ENCODE peak calls at places on chromosome 22, in seven cellular contexts. One of them, this sample, is unnamed.

GRCh38 chr22:38874529-38875222 is 2.7 kb upstream of the CBX6 start:
- DNase-seq in tibial nerve: no peak
- DNase-seq in HAP-1: no peak
- DNase-seq in WERI-Rb-1: no peak
- DNase-seq in A549: no peak
- DNase-seq in body of pancreas: no peak
- DNase-seq in CD4-positive, CD25-positive, alpha-beta regulatory T cell: no peak
- DNase-seq in this sample: no peak

GRCh38 chr22:25892678-25893077 is 150.7 kb downstream of the MYO18B start:
- DNase-seq in WERI-Rb-1: no peak
- DNase-seq in HAP-1: no peak
- DNase-seq in tibial nerve: no peak
- DNase-seq in A549: no peak
- DNase-seq in CD4-positive, CD25-positive, alpha-beta regulatory T cell: no peak
- DNase-seq in body of pancreas: no peak
- DNase-seq in this sample: no peak

GRCh38 chr22:31496735-31497146 is 405 bp downstream of the SFI1 start:
- DNase-seq in WERI-Rb-1: no peak
- DNase-seq in tibial nerve: no peak
- DNase-seq in body of pancreas: no peak
- DNase-seq in A549: no peak
- DNase-seq in CD4-positive, CD25-positive, alpha-beta regulatory T cell: peak; percentile 43
- DNase-seq in HAP-1: no peak
- DNase-seq in this sample: peak; percentile 26

GRCh38 chr22:24304067-24304675 is 33.5 kb downstream of the SPECC1L start:
- DNase-seq in body of pancreas: no peak
- DNase-seq in HAP-1: no peak
- DNase-seq in A549: no peak
- DNase-seq in CD4-positive, CD25-positive, alpha-beta regulatory T cell: no peak
- DNase-seq in WERI-Rb-1: no peak
- DNase-seq in tibial nerve: no peak
- DNase-seq in this sample: no peak

GRCh38 chr22:35638408-35638807 is 9.8 kb upstream of the APOL6 start:
- DNase-seq in HAP-1: no peak
- DNase-seq in CD4-positive, CD25-positive, alpha-beta regulatory T cell: no peak
- DNase-seq in tibial nerve: peak; percentile 72
- DNase-seq in A549: no peak
- DNase-seq in WERI-Rb-1: no peak
- DNase-seq in body of pancreas: peak; percentile 25
- DNase-seq in this sample: no peak

GRCh38 chr22:31753005-31753633 is 700 bp upstream of the DEPDC5 start:
- DNase-seq in WERI-Rb-1: peak; percentile 83
- DNase-seq in HAP-1: peak; percentile 65
- DNase-seq in CD4-positive, CD25-positive, alpha-beta regulatory T cell: no peak
- DNase-seq in body of pancreas: peak; percentile 23
- DNase-seq in tibial nerve: peak; percentile 9
- DNase-seq in A549: peak; percentile 5
- DNase-seq in this sample: no peak

GRCh38 chr22:42910221-42910942 is 53.3 kb upstream of the ARFGAP3 start:
- DNase-seq in body of pancreas: no peak
- DNase-seq in HAP-1: no peak
- DNase-seq in WERI-Rb-1: no peak
- DNase-seq in CD4-positive, CD25-positive, alpha-beta regulatory T cell: no peak
- DNase-seq in tibial nerve: no peak
- DNase-seq in A549: no peak
- DNase-seq in this sample: no peak

GRCh38 chr22:22748297-22748743 is 103.9 kb downstream of the GGTLC2 start:
- DNase-seq in CD4-positive, CD25-positive, alpha-beta regulatory T cell: no peak
- DNase-seq in body of pancreas: peak; percentile 58
- DNase-seq in WERI-Rb-1: peak; percentile 48
- DNase-seq in HAP-1: peak; percentile 15
- DNase-seq in tibial nerve: peak; percentile 75
- DNase-seq in A549: peak; percentile 51
- DNase-seq in this sample: no peak

GRCh38 chr22:28620244-28620922 is 59.3 kb downstream of the TTC28 start:
- DNase-seq in tibial nerve: no peak
- DNase-seq in HAP-1: no peak
- DNase-seq in A549: no peak
- DNase-seq in WERI-Rb-1: no peak
- DNase-seq in body of pancreas: no peak
- DNase-seq in CD4-positive, CD25-positive, alpha-beta regulatory T cell: no peak
- DNase-seq in this sample: no peak

GRCh38 chr22:20494978-20495860 is at the start of gene KLHL22:
- DNase-seq in tibial nerve: peak; percentile 24
- DNase-seq in HAP-1: peak; percentile 17
- DNase-seq in A549: no peak
- DNase-seq in body of pancreas: peak; percentile 46
- DNase-seq in WERI-Rb-1: peak; percentile 13
- DNase-seq in CD4-positive, CD25-positive, alpha-beta regulatory T cell: no peak
- DNase-seq in this sample: peak; percentile 13

GRCh38 chr22:50314455-50315288 is 7.2 kb upstream of the PLXNB2 start:
- DNase-seq in A549: no peak
- DNase-seq in tibial nerve: no peak
- DNase-seq in WERI-Rb-1: no peak
- DNase-seq in body of pancreas: no peak
- DNase-seq in CD4-positive, CD25-positive, alpha-beta regulatory T cell: peak; percentile 34
- DNase-seq in HAP-1: no peak
- DNase-seq in this sample: peak; percentile 32

GRCh38 chr22:39244073-39244495 is 698 bp downstream of the PDGFB start:
- DNase-seq in CD4-positive, CD25-positive, alpha-beta regulatory T cell: no peak
- DNase-seq in HAP-1: no peak
- DNase-seq in A549: peak; percentile 23
- DNase-seq in WERI-Rb-1: no peak
- DNase-seq in body of pancreas: peak; percentile 40
- DNase-seq in tibial nerve: no peak
- DNase-seq in this sample: no peak

GRCh38 chr22:35756722-35757121 is 39.0 kb downstream of the APOL5 start:
- DNase-seq in tibial nerve: no peak
- DNase-seq in WERI-Rb-1: no peak
- DNase-seq in A549: no peak
- DNase-seq in CD4-positive, CD25-positive, alpha-beta regulatory T cell: no peak
- DNase-seq in body of pancreas: no peak
- DNase-seq in HAP-1: no peak
- DNase-seq in this sample: no peak

GRCh38 chr22:26485013-26485412 is 1.3 kb downstream of the SRRD start:
- DNase-seq in CD4-positive, CD25-positive, alpha-beta regulatory T cell: no peak
- DNase-seq in HAP-1: no peak
- DNase-seq in WERI-Rb-1: no peak
- DNase-seq in tibial nerve: no peak
- DNase-seq in A549: no peak
- DNase-seq in body of pancreas: no peak
- DNase-seq in this sample: no peak

GRCh38 chr22:30253205-30253852 is 6.8 kb upstream of the LIF start:
- DNase-seq in WERI-Rb-1: peak; percentile 26
- DNase-seq in HAP-1: no peak
- DNase-seq in tibial nerve: peak; percentile 52
- DNase-seq in A549: peak; percentile 93
- DNase-seq in CD4-positive, CD25-positive, alpha-beta regulatory T cell: no peak
- DNase-seq in body of pancreas: peak; percentile 60
- DNase-seq in this sample: no peak

GRCh38 chr22:39089928-39090327 is 7.1 kb upstream of the APOBEC3H start:
- DNase-seq in WERI-Rb-1: no peak
- DNase-seq in A549: no peak
- DNase-seq in HAP-1: no peak
- DNase-seq in CD4-positive, CD25-positive, alpha-beta regulatory T cell: no peak
- DNase-seq in tibial nerve: no peak
- DNase-seq in body of pancreas: no peak
- DNase-seq in this sample: no peak

GRCh38 chr22:28425211-28425610 is 254.4 kb downstream of the TTC28 start:
- DNase-seq in WERI-Rb-1: no peak
- DNase-seq in HAP-1: no peak
- DNase-seq in A549: peak; percentile 25
- DNase-seq in body of pancreas: no peak
- DNase-seq in tibial nerve: no peak
- DNase-seq in CD4-positive, CD25-positive, alpha-beta regulatory T cell: no peak
- DNase-seq in this sample: no peak

GRCh38 chr22:18023509-18024275 is 669 bp downstream of the MICAL3 start:
- DNase-seq in A549: peak; percentile 83
- DNase-seq in HAP-1: peak; percentile 84
- DNase-seq in CD4-positive, CD25-positive, alpha-beta regulatory T cell: no peak
- DNase-seq in WERI-Rb-1: peak; percentile 82
- DNase-seq in body of pancreas: peak; percentile 81
- DNase-seq in tibial nerve: peak; percentile 75
- DNase-seq in this sample: no peak

GRCh38 chr22:43953988-43954771 is 1.1 kb upstream of the SAMM50 start:
- DNase-seq in body of pancreas: no peak
- DNase-seq in A549: no peak
- DNase-seq in CD4-positive, CD25-positive, alpha-beta regulatory T cell: no peak
- DNase-seq in WERI-Rb-1: no peak
- DNase-seq in tibial nerve: no peak
- DNase-seq in HAP-1: no peak
- DNase-seq in this sample: no peak

DNA sequence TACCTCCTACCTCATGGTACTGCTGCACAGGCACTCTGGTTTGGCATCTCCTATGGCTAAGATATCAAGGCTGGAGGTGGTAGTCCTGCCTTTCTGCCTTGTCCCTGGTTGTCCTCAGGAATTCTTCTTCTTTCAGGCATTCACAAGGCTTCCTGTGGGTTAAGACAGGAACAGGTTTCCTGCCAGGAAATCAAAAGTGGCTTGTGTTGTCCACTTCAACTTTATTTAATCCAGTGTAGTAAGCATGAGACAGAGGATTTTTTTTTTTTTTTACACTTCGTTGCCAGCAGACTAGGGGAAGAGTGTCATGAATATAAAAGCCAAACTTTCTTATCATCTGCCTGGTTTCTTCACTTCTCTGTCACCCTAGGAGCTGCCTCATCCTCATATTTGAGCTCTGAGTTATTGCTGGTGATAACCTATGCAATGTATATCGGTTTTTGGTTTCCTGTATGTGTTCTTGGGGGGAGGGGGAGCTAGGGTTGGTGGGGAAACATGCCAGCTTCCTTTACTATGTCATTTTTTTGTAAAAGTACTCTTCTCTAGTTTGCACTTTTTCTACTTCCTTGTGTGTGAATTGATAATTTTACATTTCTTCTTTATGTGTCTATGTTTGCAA is 50.2 kb downstream of the XKR3 start:
- DNase-seq in tibial nerve: no peak
- DNase-seq in A549: no peak
- DNase-seq in WERI-Rb-1: no peak
- DNase-seq in HAP-1: no peak
- DNase-seq in CD4-positive, CD25-positive, alpha-beta regulatory T cell: no peak
- DNase-seq in body of pancreas: no peak
- DNase-seq in this sample: no peak
- H3K9me3 ChIP-seq in tibial nerve: peaks cover 29% of the 10 kb centered on the region
- H3K9me3 ChIP-seq in A549: no peaks in the 10 kb centered on the region
- H3K9me3 ChIP-seq in WERI-Rb-1: no peaks in the 10 kb centered on the region
- H3K9me3 ChIP-seq in HAP-1: no peaks in the 10 kb centered on the region
- H3K9me3 ChIP-seq in CD4-positive, CD25-positive, alpha-beta regulatory T cell: peaks cover 4% of the 10 kb centered on the region
- H3K9me3 ChIP-seq in body of pancreas: peaks cover 11% of the 10 kb centered on the region
- H3K9me3 ChIP-seq in this sample: no peaks in the 10 kb centered on the region

GRCh38 chr22:47465809-47466208 is 703.4 kb downstream of the TBC1D22A start:
- DNase-seq in HAP-1: no peak
- DNase-seq in A549: no peak
- DNase-seq in CD4-positive, CD25-positive, alpha-beta regulatory T cell: no peak
- DNase-seq in WERI-Rb-1: no peak
- DNase-seq in tibial nerve: no peak
- DNase-seq in body of pancreas: no peak
- DNase-seq in this sample: no peak
- H3K9me3 ChIP-seq in HAP-1: no peaks in the 10 kb centered on the region
- H3K9me3 ChIP-seq in A549: no peaks in the 10 kb centered on the region
- H3K9me3 ChIP-seq in CD4-positive, CD25-positive, alpha-beta regulatory T cell: peaks cover 5% of the 10 kb centered on the region
- H3K9me3 ChIP-seq in WERI-Rb-1: peaks cover 7% of the 10 kb centered on the region
- H3K9me3 ChIP-seq in tibial nerve: peaks cover 19% of the 10 kb centered on the region
- H3K9me3 ChIP-seq in body of pancreas: peaks cover 12% of the 10 kb centered on the region
- H3K9me3 ChIP-seq in this sample: no peaks in the 10 kb centered on the region

GRCh38 chr22:48333323-48333763 is 1494.3 kb downstream of the BRD1 start:
- DNase-seq in A549: no peak
- DNase-seq in HAP-1: no peak
- DNase-seq in tibial nerve: no peak
- DNase-seq in body of pancreas: no peak
- DNase-seq in WERI-Rb-1: no peak
- DNase-seq in CD4-positive, CD25-positive, alpha-beta regulatory T cell: no peak
- DNase-seq in this sample: no peak
- H3K9me3 ChIP-seq in A549: no peaks in the 10 kb centered on the region
- H3K9me3 ChIP-seq in HAP-1: no peaks in the 10 kb centered on the region
- H3K9me3 ChIP-seq in tibial nerve: peaks cover 28% of the 10 kb centered on the region
- H3K9me3 ChIP-seq in body of pancreas: no peaks in the 10 kb centered on the region
- H3K9me3 ChIP-seq in WERI-Rb-1: peaks cover 7% of the 10 kb centered on the region
- H3K9me3 ChIP-seq in CD4-positive, CD25-positive, alpha-beta regulatory T cell: no peaks in the 10 kb centered on the region
- H3K9me3 ChIP-seq in this sample: no peaks in the 10 kb centered on the region

GRCh38 chr22:49159711-49160110 is 668.0 kb downstream of the BRD1 start:
- DNase-seq in tibial nerve: no peak
- DNase-seq in CD4-positive, CD25-positive, alpha-beta regulatory T cell: no peak
- DNase-seq in body of pancreas: no peak
- DNase-seq in WERI-Rb-1: no peak
- DNase-seq in A549: no peak
- DNase-seq in HAP-1: no peak
- DNase-seq in this sample: no peak

GRCh38 chr22:49163258-49163959 is 664.3 kb downstream of the BRD1 start:
- DNase-seq in A549: no peak
- DNase-seq in HAP-1: no peak
- DNase-seq in CD4-positive, CD25-positive, alpha-beta regulatory T cell: no peak
- DNase-seq in WERI-Rb-1: no peak
- DNase-seq in body of pancreas: no peak
- DNase-seq in tibial nerve: no peak
- DNase-seq in this sample: no peak

GRCh38 chr22:49162841-49163240 is 664.8 kb downstream of the BRD1 start:
- DNase-seq in HAP-1: no peak
- DNase-seq in tibial nerve: no peak
- DNase-seq in A549: no peak
- DNase-seq in CD4-positive, CD25-positive, alpha-beta regulatory T cell: no peak
- DNase-seq in WERI-Rb-1: no peak
- DNase-seq in body of pancreas: no peak
- DNase-seq in this sample: no peak

GRCh38 chr22:49160261-49161001 is 667.2 kb downstream of the BRD1 start:
- DNase-seq in tibial nerve: no peak
- DNase-seq in CD4-positive, CD25-positive, alpha-beta regulatory T cell: no peak
- DNase-seq in HAP-1: no peak
- DNase-seq in A549: no peak
- DNase-seq in WERI-Rb-1: no peak
- DNase-seq in body of pancreas: no peak
- DNase-seq in this sample: no peak

DNA sequence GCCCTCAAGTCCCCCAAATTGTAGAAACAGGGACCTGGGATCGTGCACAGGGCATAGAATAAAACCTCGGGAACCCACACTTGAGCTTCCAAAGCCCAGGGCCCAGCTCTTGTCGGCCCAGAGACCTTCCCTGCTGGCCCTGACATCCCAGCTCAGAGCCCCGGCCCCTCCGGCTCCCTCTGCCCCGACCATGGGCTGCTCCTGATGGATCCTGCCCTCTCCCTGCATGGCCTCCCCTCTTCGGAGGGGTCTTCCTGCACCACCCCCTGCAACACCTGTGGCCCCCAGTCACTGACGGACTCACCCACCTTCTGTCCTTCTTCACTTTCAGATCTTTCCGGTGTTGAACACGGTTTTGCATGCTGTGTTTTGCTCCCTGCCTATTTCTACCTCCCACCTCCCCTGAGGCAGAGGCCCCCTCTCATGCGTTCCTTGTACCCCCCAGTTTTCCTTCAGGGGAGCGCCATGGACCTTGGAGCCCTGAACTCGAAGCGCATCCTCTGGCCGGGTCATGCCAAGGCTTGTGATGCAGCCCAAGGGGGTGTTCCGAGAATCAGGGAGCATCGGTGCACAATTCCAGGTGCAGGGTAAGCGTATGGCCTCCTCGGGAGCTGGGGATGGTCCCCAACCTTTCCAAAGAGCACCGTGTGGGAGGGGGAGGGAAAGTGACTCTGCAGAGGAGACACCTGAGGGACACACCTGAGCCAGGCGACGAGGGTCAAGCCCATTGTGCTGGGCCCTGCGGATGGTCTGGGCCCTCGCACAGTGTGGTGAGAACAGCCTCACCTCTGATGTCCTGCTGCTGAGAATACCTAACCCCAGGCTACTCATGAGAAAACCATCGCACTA is 666.4 kb downstream of the BRD1 start:
- DNase-seq in A549: no peak
- DNase-seq in tibial nerve: no peak
- DNase-seq in WERI-Rb-1: no peak
- DNase-seq in CD4-positive, CD25-positive, alpha-beta regulatory T cell: no peak
- DNase-seq in body of pancreas: no peak
- DNase-seq in HAP-1: no peak
- DNase-seq in this sample: no peak
- H3K9me3 ChIP-seq in A549: no peaks in the 10 kb centered on the region
- H3K9me3 ChIP-seq in tibial nerve: no peaks in the 10 kb centered on the region
- H3K9me3 ChIP-seq in WERI-Rb-1: no peaks in the 10 kb centered on the region
- H3K9me3 ChIP-seq in CD4-positive, CD25-positive, alpha-beta regulatory T cell: no peaks in the 10 kb centered on the region
- H3K9me3 ChIP-seq in body of pancreas: no peaks in the 10 kb centered on the region
- H3K9me3 ChIP-seq in HAP-1: no peaks in the 10 kb centered on the region
- H3K9me3 ChIP-seq in this sample: no peaks in the 10 kb centered on the region